ENCODE peak calls at places on chromosomes 7 and 10, in seven cellular contexts. One of them, this sample, is unnamed.

GRCh38 chr10:66414943-66415342 is 510.9 kb upstream of the LRRTM3 start:
- ATAC-seq in RWPE2: no peak
- ATAC-seq in naive thymus-derived CD8-positive, alpha-beta T cell: no peak
- ATAC-seq in IMR-90: no peak
- ATAC-seq in left lung: no peak
- ATAC-seq in activated CD8-positive, alpha-beta memory T cell treated with anti-CD3 and anti-CD28 coated beads, Interleukin-2, amount 10 ng/mL, durations not matched to agents 7 days and 5 days: no peak
- ATAC-seq in PC-3: no peak
- ATAC-seq in this sample: no peak

GRCh38 chr7:44712012-44712411 is 36.6 kb upstream of the ZMIZ2 start:
- ATAC-seq in left lung: peak
- ATAC-seq in PC-3: peak
- ATAC-seq in RWPE2: peak
- ATAC-seq in activated CD8-positive, alpha-beta memory T cell treated with anti-CD3 and anti-CD28 coated beads, Interleukin-2, amount 10 ng/mL, durations not matched to agents 7 days and 5 days: no peak
- ATAC-seq in naive thymus-derived CD8-positive, alpha-beta T cell: no peak
- ATAC-seq in IMR-90: no peak
- ATAC-seq in this sample: no peak

GRCh38 chr7:115274-115911 is 77.0 kb upstream of the FAM20C start:
- ATAC-seq in IMR-90: no peak
- ATAC-seq in activated CD8-positive, alpha-beta memory T cell treated with anti-CD3 and anti-CD28 coated beads, Interleukin-2, amount 10 ng/mL, durations not matched to agents 7 days and 5 days: no peak
- ATAC-seq in PC-3: no peak
- ATAC-seq in RWPE2: peak
- ATAC-seq in naive thymus-derived CD8-positive, alpha-beta T cell: no peak
- ATAC-seq in left lung: peak
- ATAC-seq in this sample: no peak

GRCh38 chr7:12570148-12570528 is 382 bp upstream of the SCIN start:
- ATAC-seq in activated CD8-positive, alpha-beta memory T cell treated with anti-CD3 and anti-CD28 coated beads, Interleukin-2, amount 10 ng/mL, durations not matched to agents 7 days and 5 days: peak
- ATAC-seq in left lung: peak
- ATAC-seq in IMR-90: no peak
- ATAC-seq in naive thymus-derived CD8-positive, alpha-beta T cell: no peak
- ATAC-seq in PC-3: peak
- ATAC-seq in RWPE2: peak
- ATAC-seq in this sample: peak

GRCh38 chr7:45901566-45901965 is 13.3 kb downstream of the IGFBP1 start:
- ATAC-seq in IMR-90: no peak
- ATAC-seq in RWPE2: no peak
- ATAC-seq in left lung: no peak
- ATAC-seq in PC-3: no peak
- ATAC-seq in naive thymus-derived CD8-positive, alpha-beta T cell: no peak
- ATAC-seq in activated CD8-positive, alpha-beta memory T cell treated with anti-CD3 and anti-CD28 coated beads, Interleukin-2, amount 10 ng/mL, durations not matched to agents 7 days and 5 days: no peak
- ATAC-seq in this sample: no peak

GRCh38 chr10:126080879-126081331 is 184.5 kb downstream of the FANK1 start:
- ATAC-seq in naive thymus-derived CD8-positive, alpha-beta T cell: no peak
- ATAC-seq in IMR-90: peak
- ATAC-seq in RWPE2: no peak
- ATAC-seq in PC-3: no peak
- ATAC-seq in left lung: peak
- ATAC-seq in activated CD8-positive, alpha-beta memory T cell treated with anti-CD3 and anti-CD28 coated beads, Interleukin-2, amount 10 ng/mL, durations not matched to agents 7 days and 5 days: no peak
- ATAC-seq in this sample: no peak

GRCh38 chr10:75297021-75297599 is 61.4 kb upstream of the COMTD1 start:
- ATAC-seq in activated CD8-positive, alpha-beta memory T cell treated with anti-CD3 and anti-CD28 coated beads, Interleukin-2, amount 10 ng/mL, durations not matched to agents 7 days and 5 days: no peak
- ATAC-seq in IMR-90: peak
- ATAC-seq in naive thymus-derived CD8-positive, alpha-beta T cell: no peak
- ATAC-seq in PC-3: no peak
- ATAC-seq in RWPE2: no peak
- ATAC-seq in left lung: no peak
- ATAC-seq in this sample: no peak

GRCh38 chr7:37084303-37084702 is 360.0 kb upstream of the AOAH start:
- ATAC-seq in activated CD8-positive, alpha-beta memory T cell treated with anti-CD3 and anti-CD28 coated beads, Interleukin-2, amount 10 ng/mL, durations not matched to agents 7 days and 5 days: no peak
- ATAC-seq in IMR-90: no peak
- ATAC-seq in naive thymus-derived CD8-positive, alpha-beta T cell: no peak
- ATAC-seq in PC-3: no peak
- ATAC-seq in left lung: no peak
- ATAC-seq in RWPE2: no peak
- ATAC-seq in this sample: no peak

GRCh38 chr7:136897676-136898075 is 29.2 kb downstream of the CHRM2 start:
- ATAC-seq in left lung: no peak
- ATAC-seq in naive thymus-derived CD8-positive, alpha-beta T cell: no peak
- ATAC-seq in activated CD8-positive, alpha-beta memory T cell treated with anti-CD3 and anti-CD28 coated beads, Interleukin-2, amount 10 ng/mL, durations not matched to agents 7 days and 5 days: no peak
- ATAC-seq in RWPE2: no peak
- ATAC-seq in PC-3: no peak
- ATAC-seq in IMR-90: no peak
- ATAC-seq in this sample: no peak

GRCh38 chr7:157000741-157001653 is 9.5 kb downstream of the MNX1 start:
- ATAC-seq in naive thymus-derived CD8-positive, alpha-beta T cell: peak
- ATAC-seq in PC-3: no peak
- ATAC-seq in activated CD8-positive, alpha-beta memory T cell treated with anti-CD3 and anti-CD28 coated beads, Interleukin-2, amount 10 ng/mL, durations not matched to agents 7 days and 5 days: no peak
- ATAC-seq in RWPE2: no peak
- ATAC-seq in left lung: no peak
- ATAC-seq in IMR-90: no peak
- ATAC-seq in this sample: no peak

GRCh38 chr7:15461576-15461975 is 100.2 kb downstream of the AGMO start:
- ATAC-seq in activated CD8-positive, alpha-beta memory T cell treated with anti-CD3 and anti-CD28 coated beads, Interleukin-2, amount 10 ng/mL, durations not matched to agents 7 days and 5 days: no peak
- ATAC-seq in left lung: no peak
- ATAC-seq in IMR-90: peak
- ATAC-seq in RWPE2: peak
- ATAC-seq in PC-3: peak
- ATAC-seq in naive thymus-derived CD8-positive, alpha-beta T cell: no peak
- ATAC-seq in this sample: no peak

GRCh38 chr10:71124921-71125748 is 87.2 kb upstream of the UNC5B start:
- ATAC-seq in IMR-90: no peak
- ATAC-seq in PC-3: no peak
- ATAC-seq in RWPE2: no peak
- ATAC-seq in naive thymus-derived CD8-positive, alpha-beta T cell: no peak
- ATAC-seq in activated CD8-positive, alpha-beta memory T cell treated with anti-CD3 and anti-CD28 coated beads, Interleukin-2, amount 10 ng/mL, durations not matched to agents 7 days and 5 days: no peak
- ATAC-seq in left lung: no peak
- ATAC-seq in this sample: no peak

GRCh38 chr10:11581213-11581612 is 30.2 kb downstream of the USP6NL start:
- ATAC-seq in RWPE2: no peak
- ATAC-seq in IMR-90: no peak
- ATAC-seq in left lung: no peak
- ATAC-seq in PC-3: no peak
- ATAC-seq in activated CD8-positive, alpha-beta memory T cell treated with anti-CD3 and anti-CD28 coated beads, Interleukin-2, amount 10 ng/mL, durations not matched to agents 7 days and 5 days: no peak
- ATAC-seq in naive thymus-derived CD8-positive, alpha-beta T cell: no peak
- ATAC-seq in this sample: no peak

GRCh38 chr10:70258216-70258615 is 25.0 kb upstream of the PPA1 start:
- ATAC-seq in naive thymus-derived CD8-positive, alpha-beta T cell: no peak
- ATAC-seq in PC-3: no peak
- ATAC-seq in IMR-90: no peak
- ATAC-seq in activated CD8-positive, alpha-beta memory T cell treated with anti-CD3 and anti-CD28 coated beads, Interleukin-2, amount 10 ng/mL, durations not matched to agents 7 days and 5 days: no peak
- ATAC-seq in left lung: no peak
- ATAC-seq in RWPE2: no peak
- ATAC-seq in this sample: no peak

GRCh38 chr7:17986826-17987225 is 40.8 kb downstream of the PRPS1L1 start:
- ATAC-seq in PC-3: peak
- ATAC-seq in activated CD8-positive, alpha-beta memory T cell treated with anti-CD3 and anti-CD28 coated beads, Interleukin-2, amount 10 ng/mL, durations not matched to agents 7 days and 5 days: no peak
- ATAC-seq in RWPE2: peak
- ATAC-seq in left lung: peak
- ATAC-seq in IMR-90: peak
- ATAC-seq in naive thymus-derived CD8-positive, alpha-beta T cell: no peak
- ATAC-seq in this sample: no peak

GRCh38 chr7:139523199-139523941 is at the start of gene CLEC2L:
- ATAC-seq in activated CD8-positive, alpha-beta memory T cell treated with anti-CD3 and anti-CD28 coated beads, Interleukin-2, amount 10 ng/mL, durations not matched to agents 7 days and 5 days: peak
- ATAC-seq in IMR-90: peak
- ATAC-seq in naive thymus-derived CD8-positive, alpha-beta T cell: no peak
- ATAC-seq in PC-3: peak
- ATAC-seq in left lung: peak
- ATAC-seq in RWPE2: peak
- ATAC-seq in this sample: peak

GRCh38 chr10:99619851-99620712 is at the start of gene SLC25A28:
- ATAC-seq in naive thymus-derived CD8-positive, alpha-beta T cell: peak
- ATAC-seq in IMR-90: peak
- ATAC-seq in RWPE2: no peak
- ATAC-seq in activated CD8-positive, alpha-beta memory T cell treated with anti-CD3 and anti-CD28 coated beads, Interleukin-2, amount 10 ng/mL, durations not matched to agents 7 days and 5 days: no peak
- ATAC-seq in PC-3: peak
- ATAC-seq in left lung: peak
- ATAC-seq in this sample: peak

GRCh38 chr10:62903828-62904227 is 87.7 kb upstream of the EGR2 start:
- ATAC-seq in IMR-90: no peak
- ATAC-seq in PC-3: peak
- ATAC-seq in activated CD8-positive, alpha-beta memory T cell treated with anti-CD3 and anti-CD28 coated beads, Interleukin-2, amount 10 ng/mL, durations not matched to agents 7 days and 5 days: no peak
- ATAC-seq in RWPE2: peak
- ATAC-seq in naive thymus-derived CD8-positive, alpha-beta T cell: no peak
- ATAC-seq in left lung: no peak
- ATAC-seq in this sample: peak

GRCh38 chr7:46107610-46108217 is 186.6 kb upstream of the IGFBP3 start:
- ATAC-seq in PC-3: no peak
- ATAC-seq in IMR-90: no peak
- ATAC-seq in left lung: no peak
- ATAC-seq in naive thymus-derived CD8-positive, alpha-beta T cell: no peak
- ATAC-seq in RWPE2: no peak
- ATAC-seq in activated CD8-positive, alpha-beta memory T cell treated with anti-CD3 and anti-CD28 coated beads, Interleukin-2, amount 10 ng/mL, durations not matched to agents 7 days and 5 days: no peak
- ATAC-seq in this sample: no peak

GRCh38 chr7:42227931-42228591 is 8.9 kb downstream of the GLI3 start:
- ATAC-seq in naive thymus-derived CD8-positive, alpha-beta T cell: no peak
- ATAC-seq in PC-3: no peak
- ATAC-seq in activated CD8-positive, alpha-beta memory T cell treated with anti-CD3 and anti-CD28 coated beads, Interleukin-2, amount 10 ng/mL, durations not matched to agents 7 days and 5 days: peak
- ATAC-seq in IMR-90: peak
- ATAC-seq in left lung: peak
- ATAC-seq in RWPE2: no peak
- ATAC-seq in this sample: no peak